ENCODE peak calls at places on chromosomes 11 and 22, in ten cellular contexts. One of them, this sample, is unnamed.

GRCh38 chr22:20904008-20904979 is 12.9 kb upstream of the CRKL start:
- DNase-seq in CD4-positive, CD25-positive, alpha-beta regulatory T cell: no peak
- DNase-seq in NCI-H748 treated with DMSO at 0.1 percent for 48 hours: no peak
- DNase-seq in activated CD4-positive, alpha-beta T cell treated with anti-CD3 and anti-CD28 coated beads, Interleukin-2, amount 50 U/mL, for 1 hour: no peak
- DNase-seq in RPMI7951: peak; percentile 83
- DNase-seq in prostate gland: no peak
- DNase-seq in KBM-7: no peak
- DNase-seq in stimulated activated CD8-positive, alpha-beta memory T cell treated with anti-CD3 and anti-CD28 coated beads, Interleukin-7, amount 100 ng/mL, for 24 hours: no peak
- DNase-seq in C1 segment of cervical spinal cord: no peak
- DNase-seq in ACHN: peak; percentile 10
- DNase-seq in this sample: peak; percentile 100

GRCh38 chr11:72079776-72080325 is 491 bp downstream of the NUMA1 start:
- DNase-seq in CD4-positive, CD25-positive, alpha-beta regulatory T cell: peak; percentile 28
- DNase-seq in NCI-H748 treated with DMSO at 0.1 percent for 48 hours: no peak
- DNase-seq in activated CD4-positive, alpha-beta T cell treated with anti-CD3 and anti-CD28 coated beads, Interleukin-2, amount 50 U/mL, for 1 hour: no peak
- DNase-seq in RPMI7951: no peak
- DNase-seq in prostate gland: peak; percentile 68
- DNase-seq in KBM-7: no peak
- DNase-seq in stimulated activated CD8-positive, alpha-beta memory T cell treated with anti-CD3 and anti-CD28 coated beads, Interleukin-7, amount 100 ng/mL, for 24 hours: no peak
- DNase-seq in C1 segment of cervical spinal cord: no peak
- DNase-seq in ACHN: peak; percentile 14
- DNase-seq in this sample: no peak

GRCh38 chr11:66727282-66727882 is 1.6 kb downstream of the SPTBN2 start:
- DNase-seq in CD4-positive, CD25-positive, alpha-beta regulatory T cell: peak; percentile 15
- DNase-seq in NCI-H748 treated with DMSO at 0.1 percent for 48 hours: no peak
- DNase-seq in activated CD4-positive, alpha-beta T cell treated with anti-CD3 and anti-CD28 coated beads, Interleukin-2, amount 50 U/mL, for 1 hour: no peak
- DNase-seq in RPMI7951: peak; percentile 19
- DNase-seq in prostate gland: no peak
- DNase-seq in KBM-7: peak; percentile 61
- DNase-seq in stimulated activated CD8-positive, alpha-beta memory T cell treated with anti-CD3 and anti-CD28 coated beads, Interleukin-7, amount 100 ng/mL, for 24 hours: no peak
- DNase-seq in C1 segment of cervical spinal cord: no peak
- DNase-seq in ACHN: peak; percentile 12
- DNase-seq in this sample: peak; percentile 65

GRCh38 chr11:122633219-122633829 is 22.2 kb upstream of the UBASH3B start:
- DNase-seq in CD4-positive, CD25-positive, alpha-beta regulatory T cell: no peak
- DNase-seq in NCI-H748 treated with DMSO at 0.1 percent for 48 hours: no peak
- DNase-seq in activated CD4-positive, alpha-beta T cell treated with anti-CD3 and anti-CD28 coated beads, Interleukin-2, amount 50 U/mL, for 1 hour: no peak
- DNase-seq in RPMI7951: peak; percentile 65
- DNase-seq in prostate gland: no peak
- DNase-seq in KBM-7: peak; percentile 71
- DNase-seq in stimulated activated CD8-positive, alpha-beta memory T cell treated with anti-CD3 and anti-CD28 coated beads, Interleukin-7, amount 100 ng/mL, for 24 hours: no peak
- DNase-seq in C1 segment of cervical spinal cord: no peak
- DNase-seq in ACHN: peak; percentile 58
- DNase-seq in this sample: peak; percentile 66

GRCh38 chr11:2752204-2752772 is 52.5 kb upstream of the KCNQ1OT1 start:
- DNase-seq in CD4-positive, CD25-positive, alpha-beta regulatory T cell: no peak
- DNase-seq in NCI-H748 treated with DMSO at 0.1 percent for 48 hours: no peak
- DNase-seq in activated CD4-positive, alpha-beta T cell treated with anti-CD3 and anti-CD28 coated beads, Interleukin-2, amount 50 U/mL, for 1 hour: no peak
- DNase-seq in RPMI7951: no peak
- DNase-seq in prostate gland: no peak
- DNase-seq in KBM-7: no peak
- DNase-seq in stimulated activated CD8-positive, alpha-beta memory T cell treated with anti-CD3 and anti-CD28 coated beads, Interleukin-7, amount 100 ng/mL, for 24 hours: no peak
- DNase-seq in C1 segment of cervical spinal cord: no peak
- DNase-seq in ACHN: peak; percentile 71
- DNase-seq in this sample: peak; percentile 76

GRCh38 chr11:57513911-57514537 is 1.5 kb downstream of the SLC43A1 start:
- DNase-seq in CD4-positive, CD25-positive, alpha-beta regulatory T cell: no peak
- DNase-seq in NCI-H748 treated with DMSO at 0.1 percent for 48 hours: no peak
- DNase-seq in activated CD4-positive, alpha-beta T cell treated with anti-CD3 and anti-CD28 coated beads, Interleukin-2, amount 50 U/mL, for 1 hour: peak; percentile 31
- DNase-seq in RPMI7951: peak; percentile 37
- DNase-seq in prostate gland: peak; percentile 51
- DNase-seq in KBM-7: peak; percentile 64
- DNase-seq in stimulated activated CD8-positive, alpha-beta memory T cell treated with anti-CD3 and anti-CD28 coated beads, Interleukin-7, amount 100 ng/mL, for 24 hours: no peak
- DNase-seq in C1 segment of cervical spinal cord: no peak
- DNase-seq in ACHN: no peak
- DNase-seq in this sample: peak; percentile 28

GRCh38 chr22:44091021-44091721 is 67.1 kb downstream of the PARVB start:
- DNase-seq in CD4-positive, CD25-positive, alpha-beta regulatory T cell: no peak
- DNase-seq in NCI-H748 treated with DMSO at 0.1 percent for 48 hours: no peak
- DNase-seq in activated CD4-positive, alpha-beta T cell treated with anti-CD3 and anti-CD28 coated beads, Interleukin-2, amount 50 U/mL, for 1 hour: peak; percentile 5
- DNase-seq in RPMI7951: peak; percentile 6
- DNase-seq in prostate gland: no peak
- DNase-seq in KBM-7: peak; percentile 39
- DNase-seq in stimulated activated CD8-positive, alpha-beta memory T cell treated with anti-CD3 and anti-CD28 coated beads, Interleukin-7, amount 100 ng/mL, for 24 hours: no peak
- DNase-seq in C1 segment of cervical spinal cord: no peak
- DNase-seq in ACHN: peak; percentile 38
- DNase-seq in this sample: peak; percentile 24

GRCh38 chr11:116499396-116500001 is 273.3 kb downstream of the BUD13 start:
- DNase-seq in CD4-positive, CD25-positive, alpha-beta regulatory T cell: no peak
- DNase-seq in NCI-H748 treated with DMSO at 0.1 percent for 48 hours: no peak
- DNase-seq in activated CD4-positive, alpha-beta T cell treated with anti-CD3 and anti-CD28 coated beads, Interleukin-2, amount 50 U/mL, for 1 hour: peak; percentile 9
- DNase-seq in RPMI7951: peak; percentile 19
- DNase-seq in prostate gland: peak; percentile 76
- DNase-seq in KBM-7: peak; percentile 56
- DNase-seq in stimulated activated CD8-positive, alpha-beta memory T cell treated with anti-CD3 and anti-CD28 coated beads, Interleukin-7, amount 100 ng/mL, for 24 hours: peak; percentile 22
- DNase-seq in C1 segment of cervical spinal cord: peak; percentile 21
- DNase-seq in ACHN: peak; percentile 65
- DNase-seq in this sample: peak; percentile 28

GRCh38 chr11:65488273-65489058 is 10.4 kb upstream of the MALAT1 start:
- DNase-seq in CD4-positive, CD25-positive, alpha-beta regulatory T cell: no peak
- DNase-seq in NCI-H748 treated with DMSO at 0.1 percent for 48 hours: no peak
- DNase-seq in activated CD4-positive, alpha-beta T cell treated with anti-CD3 and anti-CD28 coated beads, Interleukin-2, amount 50 U/mL, for 1 hour: no peak
- DNase-seq in RPMI7951: peak; percentile 57
- DNase-seq in prostate gland: peak; percentile 6
- DNase-seq in KBM-7: no peak
- DNase-seq in stimulated activated CD8-positive, alpha-beta memory T cell treated with anti-CD3 and anti-CD28 coated beads, Interleukin-7, amount 100 ng/mL, for 24 hours: no peak
- DNase-seq in C1 segment of cervical spinal cord: peak; percentile 53
- DNase-seq in ACHN: peak; percentile 29
- DNase-seq in this sample: peak; percentile 69

GRCh38 chr11:66479741-66480115 is 506 bp upstream of the DPP3 start:
- DNase-seq in CD4-positive, CD25-positive, alpha-beta regulatory T cell: no peak
- DNase-seq in NCI-H748 treated with DMSO at 0.1 percent for 48 hours: no peak
- DNase-seq in activated CD4-positive, alpha-beta T cell treated with anti-CD3 and anti-CD28 coated beads, Interleukin-2, amount 50 U/mL, for 1 hour: no peak
- DNase-seq in RPMI7951: no peak
- DNase-seq in prostate gland: no peak
- DNase-seq in KBM-7: no peak
- DNase-seq in stimulated activated CD8-positive, alpha-beta memory T cell treated with anti-CD3 and anti-CD28 coated beads, Interleukin-7, amount 100 ng/mL, for 24 hours: no peak
- DNase-seq in C1 segment of cervical spinal cord: no peak
- DNase-seq in ACHN: peak; percentile 73
- DNase-seq in this sample: no peak

GRCh38 chr11:59197990-59198389 is 14.7 kb downstream of the MPEG1 start:
- DNase-seq in CD4-positive, CD25-positive, alpha-beta regulatory T cell: no peak
- DNase-seq in NCI-H748 treated with DMSO at 0.1 percent for 48 hours: no peak
- DNase-seq in activated CD4-positive, alpha-beta T cell treated with anti-CD3 and anti-CD28 coated beads, Interleukin-2, amount 50 U/mL, for 1 hour: no peak
- DNase-seq in RPMI7951: peak; percentile 74
- DNase-seq in prostate gland: peak; percentile 42
- DNase-seq in KBM-7: no peak
- DNase-seq in stimulated activated CD8-positive, alpha-beta memory T cell treated with anti-CD3 and anti-CD28 coated beads, Interleukin-7, amount 100 ng/mL, for 24 hours: no peak
- DNase-seq in C1 segment of cervical spinal cord: peak; percentile 84
- DNase-seq in ACHN: no peak
- DNase-seq in this sample: peak; percentile 69

GRCh38 chr11:102120437-102120935 is 10.2 kb downstream of the YAP1 start:
- DNase-seq in CD4-positive, CD25-positive, alpha-beta regulatory T cell: no peak
- DNase-seq in NCI-H748 treated with DMSO at 0.1 percent for 48 hours: no peak
- DNase-seq in activated CD4-positive, alpha-beta T cell treated with anti-CD3 and anti-CD28 coated beads, Interleukin-2, amount 50 U/mL, for 1 hour: no peak
- DNase-seq in RPMI7951: no peak
- DNase-seq in prostate gland: no peak
- DNase-seq in KBM-7: no peak
- DNase-seq in stimulated activated CD8-positive, alpha-beta memory T cell treated with anti-CD3 and anti-CD28 coated beads, Interleukin-7, amount 100 ng/mL, for 24 hours: no peak
- DNase-seq in C1 segment of cervical spinal cord: no peak
- DNase-seq in ACHN: no peak
- DNase-seq in this sample: peak; percentile 31

GRCh38 chr11:100636536-100636935 is 50.6 kb upstream of the ARHGAP42 start:
- DNase-seq in CD4-positive, CD25-positive, alpha-beta regulatory T cell: no peak
- DNase-seq in NCI-H748 treated with DMSO at 0.1 percent for 48 hours: no peak
- DNase-seq in activated CD4-positive, alpha-beta T cell treated with anti-CD3 and anti-CD28 coated beads, Interleukin-2, amount 50 U/mL, for 1 hour: no peak
- DNase-seq in RPMI7951: peak; percentile 45
- DNase-seq in prostate gland: no peak
- DNase-seq in KBM-7: no peak
- DNase-seq in stimulated activated CD8-positive, alpha-beta memory T cell treated with anti-CD3 and anti-CD28 coated beads, Interleukin-7, amount 100 ng/mL, for 24 hours: no peak
- DNase-seq in C1 segment of cervical spinal cord: no peak
- DNase-seq in ACHN: no peak
- DNase-seq in this sample: no peak

GRCh38 chr11:110173775-110174644 is 80.8 kb downstream of the ZC3H12C start:
- DNase-seq in CD4-positive, CD25-positive, alpha-beta regulatory T cell: peak; percentile 34
- DNase-seq in NCI-H748 treated with DMSO at 0.1 percent for 48 hours: peak; percentile 10
- DNase-seq in activated CD4-positive, alpha-beta T cell treated with anti-CD3 and anti-CD28 coated beads, Interleukin-2, amount 50 U/mL, for 1 hour: peak; percentile 54
- DNase-seq in RPMI7951: no peak
- DNase-seq in prostate gland: no peak
- DNase-seq in KBM-7: peak; percentile 16
- DNase-seq in stimulated activated CD8-positive, alpha-beta memory T cell treated with anti-CD3 and anti-CD28 coated beads, Interleukin-7, amount 100 ng/mL, for 24 hours: peak; percentile 43
- DNase-seq in C1 segment of cervical spinal cord: peak; percentile 19
- DNase-seq in ACHN: peak; percentile 14
- DNase-seq in this sample: peak; percentile 83

GRCh38 chr11:47725445-47726442 is 10.6 kb upstream of the AGBL2 start:
- DNase-seq in CD4-positive, CD25-positive, alpha-beta regulatory T cell: no peak
- DNase-seq in NCI-H748 treated with DMSO at 0.1 percent for 48 hours: no peak
- DNase-seq in activated CD4-positive, alpha-beta T cell treated with anti-CD3 and anti-CD28 coated beads, Interleukin-2, amount 50 U/mL, for 1 hour: no peak
- DNase-seq in RPMI7951: no peak
- DNase-seq in prostate gland: no peak
- DNase-seq in KBM-7: no peak
- DNase-seq in stimulated activated CD8-positive, alpha-beta memory T cell treated with anti-CD3 and anti-CD28 coated beads, Interleukin-7, amount 100 ng/mL, for 24 hours: no peak
- DNase-seq in C1 segment of cervical spinal cord: no peak
- DNase-seq in ACHN: no peak
- DNase-seq in this sample: no peak

GRCh38 chr11:79062814-79063762 is 377.7 kb downstream of the TENM4 start:
- DNase-seq in CD4-positive, CD25-positive, alpha-beta regulatory T cell: no peak
- DNase-seq in NCI-H748 treated with DMSO at 0.1 percent for 48 hours: no peak
- DNase-seq in activated CD4-positive, alpha-beta T cell treated with anti-CD3 and anti-CD28 coated beads, Interleukin-2, amount 50 U/mL, for 1 hour: no peak
- DNase-seq in RPMI7951: peak; percentile 60
- DNase-seq in prostate gland: no peak
- DNase-seq in KBM-7: peak; percentile 1
- DNase-seq in stimulated activated CD8-positive, alpha-beta memory T cell treated with anti-CD3 and anti-CD28 coated beads, Interleukin-7, amount 100 ng/mL, for 24 hours: no peak
- DNase-seq in C1 segment of cervical spinal cord: peak; percentile 22
- DNase-seq in ACHN: peak; percentile 65
- DNase-seq in this sample: peak; percentile 34

GRCh38 chr11:14969922-14970323 is 2.2 kb downstream of the CALCA start:
- DNase-seq in CD4-positive, CD25-positive, alpha-beta regulatory T cell: no peak
- DNase-seq in NCI-H748 treated with DMSO at 0.1 percent for 48 hours: no peak
- DNase-seq in activated CD4-positive, alpha-beta T cell treated with anti-CD3 and anti-CD28 coated beads, Interleukin-2, amount 50 U/mL, for 1 hour: peak; percentile 36
- DNase-seq in RPMI7951: no peak
- DNase-seq in prostate gland: no peak
- DNase-seq in KBM-7: peak; percentile 57
- DNase-seq in stimulated activated CD8-positive, alpha-beta memory T cell treated with anti-CD3 and anti-CD28 coated beads, Interleukin-7, amount 100 ng/mL, for 24 hours: peak; percentile 34
- DNase-seq in C1 segment of cervical spinal cord: no peak
- DNase-seq in ACHN: peak; percentile 29
- DNase-seq in this sample: peak; percentile 6

GRCh38 chr22:17431179-17431578 is 61.9 kb downstream of the CECR2 start:
- DNase-seq in CD4-positive, CD25-positive, alpha-beta regulatory T cell: no peak
- DNase-seq in NCI-H748 treated with DMSO at 0.1 percent for 48 hours: no peak
- DNase-seq in activated CD4-positive, alpha-beta T cell treated with anti-CD3 and anti-CD28 coated beads, Interleukin-2, amount 50 U/mL, for 1 hour: no peak
- DNase-seq in RPMI7951: no peak
- DNase-seq in prostate gland: no peak
- DNase-seq in KBM-7: no peak
- DNase-seq in stimulated activated CD8-positive, alpha-beta memory T cell treated with anti-CD3 and anti-CD28 coated beads, Interleukin-7, amount 100 ng/mL, for 24 hours: no peak
- DNase-seq in C1 segment of cervical spinal cord: no peak
- DNase-seq in ACHN: no peak
- DNase-seq in this sample: no peak

GRCh38 chr22:23673826-23674690 is 16.8 kb upstream of the RGL4 start:
- DNase-seq in CD4-positive, CD25-positive, alpha-beta regulatory T cell: no peak
- DNase-seq in NCI-H748 treated with DMSO at 0.1 percent for 48 hours: no peak
- DNase-seq in activated CD4-positive, alpha-beta T cell treated with anti-CD3 and anti-CD28 coated beads, Interleukin-2, amount 50 U/mL, for 1 hour: no peak
- DNase-seq in RPMI7951: no peak
- DNase-seq in prostate gland: no peak
- DNase-seq in KBM-7: no peak
- DNase-seq in stimulated activated CD8-positive, alpha-beta memory T cell treated with anti-CD3 and anti-CD28 coated beads, Interleukin-7, amount 100 ng/mL, for 24 hours: no peak
- DNase-seq in C1 segment of cervical spinal cord: no peak
- DNase-seq in ACHN: no peak
- DNase-seq in this sample: no peak

GRCh38 chr11:64131657-64132387 is 34.1 kb downstream of the MACROD1 start:
- DNase-seq in CD4-positive, CD25-positive, alpha-beta regulatory T cell: no peak
- DNase-seq in NCI-H748 treated with DMSO at 0.1 percent for 48 hours: no peak
- DNase-seq in activated CD4-positive, alpha-beta T cell treated with anti-CD3 and anti-CD28 coated beads, Interleukin-2, amount 50 U/mL, for 1 hour: no peak
- DNase-seq in RPMI7951: no peak
- DNase-seq in prostate gland: no peak
- DNase-seq in KBM-7: no peak
- DNase-seq in stimulated activated CD8-positive, alpha-beta memory T cell treated with anti-CD3 and anti-CD28 coated beads, Interleukin-7, amount 100 ng/mL, for 24 hours: no peak
- DNase-seq in C1 segment of cervical spinal cord: no peak
- DNase-seq in ACHN: no peak
- DNase-seq in this sample: no peak

GRCh38 chr22:36946436-36947158 is 33.2 kb downstream of the CSF2RB start:
- DNase-seq in CD4-positive, CD25-positive, alpha-beta regulatory T cell: no peak
- DNase-seq in NCI-H748 treated with DMSO at 0.1 percent for 48 hours: no peak
- DNase-seq in activated CD4-positive, alpha-beta T cell treated with anti-CD3 and anti-CD28 coated beads, Interleukin-2, amount 50 U/mL, for 1 hour: no peak
- DNase-seq in RPMI7951: peak; percentile 7
- DNase-seq in prostate gland: no peak
- DNase-seq in KBM-7: no peak
- DNase-seq in stimulated activated CD8-positive, alpha-beta memory T cell treated with anti-CD3 and anti-CD28 coated beads, Interleukin-7, amount 100 ng/mL, for 24 hours: no peak
- DNase-seq in C1 segment of cervical spinal cord: no peak
- DNase-seq in ACHN: no peak
- DNase-seq in this sample: peak; percentile 58

GRCh38 chr11:107858217-107859070 is at the start of gene SLC35F2:
- DNase-seq in CD4-positive, CD25-positive, alpha-beta regulatory T cell: peak; percentile 54
- DNase-seq in NCI-H748 treated with DMSO at 0.1 percent for 48 hours: peak; percentile 35
- DNase-seq in activated CD4-positive, alpha-beta T cell treated with anti-CD3 and anti-CD28 coated beads, Interleukin-2, amount 50 U/mL, for 1 hour: peak; percentile 59
- DNase-seq in RPMI7951: peak; percentile 76
- DNase-seq in prostate gland: peak; percentile 67
- DNase-seq in KBM-7: peak; percentile 89
- DNase-seq in stimulated activated CD8-positive, alpha-beta memory T cell treated with anti-CD3 and anti-CD28 coated beads, Interleukin-7, amount 100 ng/mL, for 24 hours: peak; percentile 37
- DNase-seq in C1 segment of cervical spinal cord: peak; percentile 26
- DNase-seq in ACHN: peak; percentile 87
- DNase-seq in this sample: no peak

This sample was measured in amniotic epithelial cell.